ENCODE peak calls at places on chromosomes 4 and X, in five cellular contexts. W, G, F, I and Q are unnamed samples.
A peak's percentile ranks its signal among the peaks of the same experiment; 100 is the strongest.

GRCh38 chrX:69124108-69124507 is 41.1 kb downstream of the PJA1 start:
- DNase-seq in I (peak; percentile 41), W (no peak), F (peak; percentile 56), G (no peak), Q (no peak)

GRCh38 chrX:87679849-87680248 is 162.2 kb downstream of the KLHL4 start:
- DNase-seq in W (no peak), F (no peak), G (no peak), I (no peak), Q (no peak)

GRCh38 chr4:177229331-177229730 is 80.3 kb upstream of the NEIL3 start:
- DNase-seq in F (peak; percentile 32), W (no peak), I (peak; percentile 25), G (no peak), Q (no peak)

GRCh38 chrX:2935364-2935748 is 6.2 kb upstream of the ARSD start:
- DNase-seq in G (no peak), F (no peak), I (peak; percentile 64), W (peak; percentile 22), Q (no peak)

GRCh38 chrX:129980043-129980442 is 2.4 kb upstream of the BCORL1 start:
- DNase-seq in I (peak; percentile 20), W (no peak), F (peak; percentile 29), G (no peak), Q (no peak)

GRCh38 chrX:73965833-73966232 is 338.1 kb upstream of the ZCCHC13 start:
- DNase-seq in W (no peak), F (no peak), I (no peak), G (no peak), Q (no peak)

GRCh38 chrX:9291666-9292065 is 173.2 kb upstream of the TBL1X start:
- DNase-seq in I (no peak), F (no peak), G (no peak), W (no peak), Q (no peak)

GRCh38 chr4:92304636-92305035 is 870 bp downstream of the GRID2 start:
- DNase-seq in F (no peak), W (no peak), G (no peak), I (peak; percentile 7), Q (no peak)

GRCh38 chrX:37348237-37349130 is 680 bp upstream of the PRRG1 start:
- DNase-seq in G (no peak), I (peak; percentile 23), F (peak; percentile 16), W (no peak), Q (no peak)

GRCh38 chr4:185467101-185467500 is 4.4 kb downstream of the CCDC110 start:
- DNase-seq in W (no peak), G (no peak), F (peak; percentile 59), I (no peak), Q (no peak)

GRCh38 chr4:153464068-153464467 is 2.1 kb upstream of the TMEM131L start:
- DNase-seq in G (no peak), W (no peak), F (no peak), I (no peak), Q (no peak)

GRCh38 chr4:159428975-159429692 is 326.3 kb downstream of the RAPGEF2 start:
- DNase-seq in G (no peak), W (no peak), I (no peak), F (no peak), Q (no peak)

DNA sequence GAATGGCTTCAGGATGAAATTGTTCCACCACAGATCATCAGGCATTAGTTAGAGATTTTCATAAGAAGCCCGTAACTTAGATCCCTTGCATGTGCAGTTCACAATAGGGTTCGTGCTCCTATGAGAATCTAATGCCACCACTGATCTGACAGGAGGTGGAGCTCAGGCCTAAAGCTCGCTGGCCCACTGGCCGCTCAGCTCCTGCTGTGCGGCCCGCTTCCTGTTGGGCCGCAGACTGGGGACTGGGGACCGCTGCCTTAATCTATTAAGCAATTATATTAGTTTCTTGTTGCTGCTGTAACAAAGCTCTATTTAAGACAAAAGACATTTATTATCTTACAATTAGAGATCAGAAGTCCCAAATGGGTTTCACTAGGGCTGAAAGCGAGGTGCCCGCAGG is 205.6 kb downstream of the LARP7 start:
- DNase-seq in I (no peak), G (no peak), W (no peak), F (no peak), Q (no peak)
- H3K36me3 ChIP-seq in I (no peaks in the 10 kb centered on the region), G (no peaks in the 10 kb centered on the region), W (no peaks in the 10 kb centered on the region), F (no peaks in the 10 kb centered on the region), Q (no peaks in the 10 kb centered on the region)

GRCh38 chrX:47873123-47873522 is 36.4 kb downstream of the ZNF81 start:
- DNase-seq in F (no peak), W (no peak), G (no peak), I (no peak), Q (no peak)
- H3K9me3 ChIP-seq in F (no peaks in the 10 kb centered on the region), W (peaks cover 2% of the 10 kb centered on the region), G (no peaks in the 10 kb centered on the region), I (no peaks in the 10 kb centered on the region), Q (no peaks in the 10 kb centered on the region)

GRCh38 chr4:38076153-38076669 is 116.0 kb downstream of the PTTG2 start:
- DNase-seq in F (no peak), G (no peak), W (no peak), I (no peak), Q (no peak)

GRCh38 chr4:38077791-38078489 is 117.7 kb downstream of the PTTG2 start:
- DNase-seq in W (no peak), F (no peak), G (no peak), I (no peak), Q (no peak)

GRCh38 chr4:38073596-38074234 is 113.5 kb downstream of the PTTG2 start:
- DNase-seq in W (no peak), G (no peak), F (peak; percentile 46), I (peak; percentile 42), Q (no peak)

GRCh38 chr4:38072578-38072977 is 112.4 kb downstream of the PTTG2 start:
- DNase-seq in I (no peak), F (no peak), G (no peak), W (no peak), Q (no peak)

GRCh38 chr4:38075370-38076152 is 115.4 kb downstream of the PTTG2 start:
- DNase-seq in W (no peak), F (peak; percentile 75), I (peak; percentile 54), G (peak; percentile 84), Q (no peak)
- H3K27ac ChIP-seq in W (no peak overlapping the region), F (peak overlapping the region; percentile 67), I (no peak overlapping the region), G (peak overlapping the region; percentile 66), Q (peak overlapping the region; percentile 38)

DNA sequence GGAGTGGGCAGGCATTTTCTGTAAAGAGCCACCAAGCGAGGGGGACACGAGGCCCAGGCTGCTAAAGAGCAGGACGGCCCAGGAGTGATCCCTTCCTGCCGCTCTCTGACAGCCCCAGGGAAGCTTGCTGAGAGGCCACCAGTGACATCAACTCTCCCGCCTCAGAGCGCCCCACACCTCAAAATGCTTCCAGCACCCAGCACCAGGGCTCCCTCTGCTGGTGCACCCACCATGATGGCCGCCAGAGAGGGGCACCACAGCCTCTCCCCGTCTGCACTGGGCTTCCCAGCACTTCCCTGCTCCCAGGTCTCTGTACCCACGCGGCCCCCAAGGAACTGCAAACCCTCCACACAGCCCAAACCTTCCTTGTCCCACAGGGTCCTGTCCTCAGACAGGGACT is 40.4 kb downstream of the GAK start:
- DNase-seq in G (no peak), I (peak; percentile 13), F (peak; percentile 21), W (no peak), Q (no peak)
- H3K36me3 ChIP-seq in G (no peaks in the 10 kb centered on the region), I (no peaks in the 10 kb centered on the region), F (peaks cover 4% of the 10 kb centered on the region), W (no peaks in the 10 kb centered on the region), Q (peaks cover 55% of the 10 kb centered on the region)

GRCh38 chr4:14652522-14652921 is 349.8 kb upstream of the CPEB2 start:
- DNase-seq in I (no peak), W (no peak), G (no peak), F (no peak), Q (no peak)
- H3K9me3 ChIP-seq in I (no peaks in the 10 kb centered on the region), W (no peaks in the 10 kb centered on the region), G (no peaks in the 10 kb centered on the region), F (no peaks in the 10 kb centered on the region), Q (no peaks in the 10 kb centered on the region)

DNA sequence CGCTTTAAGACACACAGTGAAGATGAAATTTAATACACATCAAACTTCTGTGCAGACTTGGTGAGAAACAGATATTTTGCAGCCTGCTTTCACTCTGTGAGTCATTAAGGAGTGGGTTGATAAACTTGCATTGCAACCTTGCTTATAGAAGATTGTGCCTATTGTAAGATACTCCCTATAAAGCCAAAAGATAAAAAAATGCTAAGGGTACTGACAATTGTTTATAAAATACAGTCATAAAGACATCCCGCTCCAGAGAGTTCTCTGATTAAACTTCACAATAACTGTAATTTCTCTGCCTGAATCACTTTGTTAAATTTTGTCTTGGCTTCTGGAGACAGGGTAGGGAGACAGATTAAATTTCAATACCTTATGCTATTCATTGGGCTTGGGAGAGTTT is 49.1 kb downstream of the GALNT7 start:
- DNase-seq in I (peak; percentile 62), G (peak; percentile 79), W (no peak), F (peak; percentile 44), Q (no peak)
- H3K27ac ChIP-seq in I (no peak overlapping the region), G (peak overlapping the region; percentile 70), W (peak overlapping the region; percentile 89), F (no peak overlapping the region), Q (no peak overlapping the region)

DNA sequence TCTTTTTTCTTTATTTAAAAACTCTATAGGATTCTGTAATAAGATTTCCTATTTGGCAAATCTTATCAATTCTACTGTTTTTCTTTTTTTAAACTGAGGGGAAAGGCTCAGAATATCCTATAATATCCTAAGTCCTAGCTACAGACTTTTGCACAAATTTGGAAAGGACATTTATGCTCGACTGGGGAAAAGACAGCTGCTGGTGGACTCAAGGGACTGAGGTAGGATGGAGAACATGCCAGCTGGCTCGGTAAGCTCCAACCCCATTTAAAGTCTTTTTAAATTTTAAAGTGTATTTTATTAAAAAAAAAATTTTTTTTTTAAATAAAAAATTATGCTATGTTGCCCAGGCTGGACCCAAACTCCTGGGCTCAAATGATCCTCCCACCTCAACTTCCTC is 36.8 kb downstream of the BOD1L1 start:
- DNase-seq in W (no peak), I (no peak), F (no peak), G (no peak), Q (no peak)
- H3K36me3 ChIP-seq in W (peaks cover 8% of the 10 kb centered on the region), I (peaks cover 77% of the 10 kb centered on the region), F (peaks cover 82% of the 10 kb centered on the region), G (peaks cover 18% of the 10 kb centered on the region), Q (peaks cover 6% of the 10 kb centered on the region)

DNA sequence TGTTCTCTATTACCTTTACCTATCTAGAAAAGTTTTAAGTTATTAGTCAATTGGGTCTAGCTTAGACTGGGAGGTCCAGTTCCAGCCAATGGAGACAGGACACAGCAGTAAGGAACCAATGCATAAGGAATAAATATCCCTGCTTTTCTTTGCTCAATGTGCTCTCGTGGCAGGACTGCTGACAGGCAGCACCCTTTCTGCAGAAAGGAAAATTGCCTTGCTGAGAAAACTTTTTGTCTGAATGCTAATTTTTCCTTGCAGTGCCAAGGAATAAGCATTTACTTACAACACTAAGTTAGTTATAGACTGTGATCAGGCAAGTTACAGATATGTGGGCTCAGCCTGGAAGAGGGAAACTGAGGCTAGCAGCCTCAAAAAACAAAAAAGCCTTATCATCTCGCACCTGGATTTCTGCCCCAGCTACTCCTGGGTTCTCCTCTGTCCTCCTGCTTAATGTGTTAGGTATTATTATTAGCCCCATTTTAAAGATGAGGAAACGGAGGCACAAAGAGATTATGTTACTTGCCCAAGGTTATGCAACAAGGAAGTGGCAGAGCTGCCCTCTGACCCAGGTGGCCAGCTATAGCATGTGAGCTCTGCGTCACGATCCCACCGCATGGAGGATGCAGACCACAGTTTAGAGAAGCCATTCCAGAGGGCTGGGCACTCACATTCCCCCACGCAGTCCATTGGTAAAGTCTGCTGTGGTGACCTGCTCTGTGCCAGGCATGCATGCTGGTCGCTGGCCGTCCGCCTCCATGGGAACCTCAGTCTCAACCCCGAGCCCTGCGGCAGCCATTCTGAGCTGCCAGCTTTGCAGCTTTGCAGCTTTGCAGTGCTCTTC is 40.5 kb upstream of the C4orf50 start:
- DNase-seq in W (no peak), I (no peak), F (no peak), G (no peak), Q (no peak)
- H3K9me3 ChIP-seq in W (no peaks in the 10 kb centered on the region), I (no peaks in the 10 kb centered on the region), F (no peaks in the 10 kb centered on the region), G (no peaks in the 10 kb centered on the region), Q (peaks cover 21% of the 10 kb centered on the region)